ENCODE peak calls at places on chromosomes 1 and 21, in four cellular contexts. W, Z, U and B are unnamed samples.

GRCh38 chr1:43545686-43546387 is 15.2 kb downstream of the PTPRF start:
- DNase-seq in W (no peak), Z (no peak), U (no peak), B (no peak)

GRCh38 chr21:21238882-21239400 is 240.7 kb downstream of the NCAM2 start:
- DNase-seq in W (no peak), Z (no peak), U (no peak), B (no peak)

GRCh38 chr21:31875424-31876097 is 2.7 kb downstream of the HUNK start:
- DNase-seq in W (no peak), Z (peak; percentile 23), U (no peak), B (no peak)

GRCh38 chr1:30476911-30477459 is 246.4 kb downstream of the MATN1 start:
- DNase-seq in W (no peak), Z (no peak), U (no peak), B (no peak)

GRCh38 chr1:199855580-199855979 is 171.9 kb upstream of the NR5A2 start:
- DNase-seq in W (no peak), Z (peak; percentile 10), U (no peak), B (peak; percentile 80)

GRCh38 chr1:172132836-172133235 is 287.6 kb upstream of the C1orf105 start:
- DNase-seq in W (no peak), Z (no peak), U (no peak), B (no peak)

GRCh38 chr1:1989102-1989542 is 14.5 kb downstream of the CFAP74 start:
- DNase-seq in W (no peak), Z (no peak), U (no peak), B (peak; percentile 38)

GRCh38 chr1:59738591-59739015 is 76.1 kb upstream of the HOOK1 start:
- DNase-seq in W (peak; percentile 71), Z (peak; percentile 70), U (no peak), B (no peak)

GRCh38 chr1:228303596-228303995 is 95.8 kb downstream of the OBSCN start:
- DNase-seq in W (no peak), Z (no peak), U (no peak), B (no peak)

GRCh38 chr1:244084763-244085162 is 33.7 kb downstream of the ZBTB18 start:
- DNase-seq in W (no peak), Z (no peak), U (no peak), B (no peak)

GRCh38 chr1:154344977-154345837 is 19.9 kb downstream of the ATP8B2 start:
- DNase-seq in W (no peak), Z (no peak), U (peak; percentile 72), B (no peak)

GRCh38 chr1:151368000-151368744 is 4.3 kb downstream of the SELENBP1 start:
- DNase-seq in W (no peak), Z (no peak), U (no peak), B (no peak)

GRCh38 chr1:99407018-99407417 is 142.7 kb downstream of the PLPPR4 start:
- DNase-seq in W (no peak), Z (no peak), U (no peak), B (no peak)

GRCh38 chr1:109470245-109470644 is 3.9 kb downstream of the SYPL2 start:
- DNase-seq in W (no peak), Z (no peak), U (no peak), B (no peak)

GRCh38 chr1:203771901-203772301 is 6.9 kb downstream of the LAX1 start:
- DNase-seq in W (no peak), Z (no peak), U (no peak), B (no peak)

GRCh38 chr21:44812640-44813039 is 5.2 kb downstream of the SUMO3 start:
- DNase-seq in W (no peak), Z (no peak), U (no peak), B (no peak)

GRCh38 chr1:207309775-207310273 is 11.7 kb upstream of the CD55 start:
- DNase-seq in W (no peak), Z (no peak), U (no peak), B (peak; percentile 75)

GRCh38 chr1:41109316-41110263 is 88.1 kb upstream of the SLFNL1 start:
- DNase-seq in W (peak; percentile 63), Z (peak; percentile 93), U (no peak), B (peak; percentile 86)

GRCh38 chr21:42245348-42246185 is 26.6 kb downstream of the ABCG1 start:
- DNase-seq in W (no peak), Z (no peak), U (no peak), B (no peak)

GRCh38 chr1:226888816-226889215 is 18.4 kb downstream of the PSEN2 start:
- DNase-seq in W (no peak), Z (no peak), U (no peak), B (no peak)

GRCh38 chr1:147585640-147586383 is 44.5 kb downstream of the BCL9 start:
- DNase-seq in W (no peak), Z (no peak), U (no peak), B (no peak)

GRCh38 chr1:9703165-9703509 is 51.6 kb downstream of the PIK3CD start:
- DNase-seq in W (no peak), Z (no peak), U (no peak), B (no peak)

GRCh38 chr1:200866521-200866920 is 6.3 kb upstream of the GPR25 start:
- DNase-seq in W (no peak), Z (no peak), U (no peak), B (no peak)

GRCh38 chr1:155591770-155592169 is 18.2 kb upstream of the MSTO1 start:
- DNase-seq in W (peak; percentile 34), Z (peak; percentile 49), U (no peak), B (peak; percentile 33)

GRCh38 chr1:37932759-37933158 is 14.1 kb downstream of the INPP5B start:
- DNase-seq in W (no peak), Z (no peak), U (no peak), B (peak; percentile 88)

GRCh38 chr1:214106375-214106774 is 118.6 kb downstream of the PROX1 start:
- DNase-seq in W (no peak), Z (no peak), U (no peak), B (no peak)

GRCh38 chr1:212415107-212415841 is 588 bp upstream of the PACC1 start:
- DNase-seq in W (no peak), Z (no peak), U (no peak), B (no peak)

GRCh38 chr1:92987462-92987861 is 26.2 kb upstream of the DIPK1A start:
- DNase-seq in W (no peak), Z (no peak), U (no peak), B (no peak)

GRCh38 chr1:23282967-23283366 is 61.1 kb downstream of the HNRNPR start:
- DNase-seq in W (peak; percentile 44), Z (peak; percentile 39), U (no peak), B (peak; percentile 57)

GRCh38 chr1:43872280-43872679 is 61.3 kb upstream of the ARTN start:
- DNase-seq in W (no peak), Z (no peak), U (no peak), B (peak; percentile 52)

GRCh38 chr1:44707112-44707881 is 23.7 kb downstream of the RNU5D-1 start:
- DNase-seq in W (peak; percentile 68), Z (peak; percentile 81), U (no peak), B (peak; percentile 96)

GRCh38 chr1:17351047-17351446 is 20.9 kb upstream of the PADI6 start:
- DNase-seq in W (no peak), Z (no peak), U (no peak), B (no peak)

GRCh38 chr1:95984975-95985374 is 736.6 kb upstream of the PTBP2 start:
- DNase-seq in W (no peak), Z (no peak), U (no peak), B (no peak)

GRCh38 chr1:30664103-30664755 is 59.2 kb downstream of the MATN1 start:
- DNase-seq in W (no peak), Z (no peak), U (no peak), B (no peak)

GRCh38 chr1:175620380-175620779 is 123.0 kb downstream of the TNR start:
- DNase-seq in W (no peak), Z (no peak), U (no peak), B (no peak)